ENCODE peak calls at places on chromosomes 16 and 17, in five cellular contexts. O is ovary, Q is A549, Y is transverse colon, U is stomach. I is an unnamed sample. For H3K4me1, the result is how much of the 10 kb centered on the place peaks cover.

GRCh38 chr16:72962347-72962746 is 85.6 kb downstream of the ZFHX3 start:
- DNase-seq in O (no peak), Q (no peak), Y (no peak), U (no peak), I (no peak)

GRCh38 chr16:64654137-64654652 is 467.7 kb downstream of the CDH11 start:
- DNase-seq in O (no peak), Q (no peak), Y (no peak), U (no peak), I (no peak)

GRCh38 chr17:2253362-2253761 is 50.2 kb downstream of the SMG6 start:
- DNase-seq in O (no peak), Q (no peak), Y (no peak), U (no peak), I (no peak)

GRCh38 chr17:269616-270514 is 82.7 kb downstream of the RPH3AL start:
- DNase-seq in O (peak), Q (no peak), Y (no peak), U (no peak), I (no peak)

GRCh38 chr16:48617104-48617503 is 7.1 kb upstream of the N4BP1 start:
- DNase-seq in O (no peak), Q (no peak), Y (no peak), U (no peak), I (no peak)

GRCh38 chr16:525520-526180 is 1.9 kb upstream of the CAPN15 start:
- DNase-seq in O (peak), Q (peak), Y (no peak), U (no peak), I (no peak)

GRCh38 chr17:36722121-36722902 is 120.9 kb downstream of the MRM1 start:
- DNase-seq in O (peak), Q (no peak), Y (peak), U (peak), I (no peak)

GRCh38 chr16:48235058-48235555 is 9.0 kb upstream of the LONP2 start:
- DNase-seq in O (no peak), Q (no peak), Y (no peak), U (no peak), I (no peak)

GRCh38 chr17:74078363-74078762 is 125.1 kb upstream of the RPL38 start:
- DNase-seq in O (no peak), Q (no peak), Y (no peak), U (no peak), I (no peak)

GRCh38 chr17:61490540-61490975 is 38.3 kb downstream of the TBX4 start:
- DNase-seq in O (no peak), Q (peak), Y (no peak), U (peak), I (no peak)

GRCh38 chr16:87955302-87956168 is 4.3 kb downstream of the BANP start:
- DNase-seq in O (no peak), Q (no peak), Y (no peak), U (no peak), I (no peak)

GRCh38 chr16:87954826-87955225 is 3.6 kb downstream of the BANP start:
- DNase-seq in O (no peak), Q (no peak), Y (peak), U (no peak), I (no peak)

GRCh38 chr16:87952751-87953150 is 1.5 kb downstream of the BANP start:
- DNase-seq in O (no peak), Q (no peak), Y (no peak), U (no peak), I (no peak)

GRCh38 chr16:87953308-87954208 is 2.3 kb downstream of the BANP start:
- DNase-seq in O (no peak), Q (no peak), Y (no peak), U (no peak), I (no peak)

GRCh38 chr16:87954361-87954760 is 3.1 kb downstream of the BANP start:
- DNase-seq in O (no peak), Q (no peak), Y (no peak), U (peak), I (no peak)
- H3K4me1 ChIP-seq in O (under half), Q (under half), Y (under half), U (half or more), I (half or more)

GRCh38 chr17:57404073-57404472 is 147.8 kb downstream of the MSI2 start:
- DNase-seq in O (no peak), Q (peak), Y (no peak), U (no peak), I (no peak)
- TF ChIP-seq CTCF in O (no peak), Q (peak), Y (no peak), U (no peak), I (no peak)

GRCh38 chr17:28745052-28745776 is 1.4 kb downstream of the TRAF4 start:
- DNase-seq in O (peak), Q (no peak), Y (peak), U (peak), I (no peak)
- TF ChIP-seq EP300 in O (no peak), Q (no peak), Y (no peak), U (no peak), I (no peak)

GRCh38 chr16:89318430-89318758 is 100.9 kb downstream of the ZNF778 start:
- DNase-seq in O (no peak), Q (no peak), Y (no peak), U (no peak), I (no peak)

GRCh38 chr16:89317729-89318429 is 100.4 kb downstream of the ZNF778 start:
- DNase-seq in O (no peak), Q (no peak), Y (peak), U (no peak), I (no peak)

GRCh38 chr16:89316701-89317100 is 99.2 kb downstream of the ZNF778 start:
- DNase-seq in O (no peak), Q (no peak), Y (no peak), U (no peak), I (no peak)

GRCh38 chr16:89315791-89316581 is 98.5 kb downstream of the ZNF778 start:
- DNase-seq in O (no peak), Q (no peak), Y (peak), U (peak), I (no peak)

DNA sequence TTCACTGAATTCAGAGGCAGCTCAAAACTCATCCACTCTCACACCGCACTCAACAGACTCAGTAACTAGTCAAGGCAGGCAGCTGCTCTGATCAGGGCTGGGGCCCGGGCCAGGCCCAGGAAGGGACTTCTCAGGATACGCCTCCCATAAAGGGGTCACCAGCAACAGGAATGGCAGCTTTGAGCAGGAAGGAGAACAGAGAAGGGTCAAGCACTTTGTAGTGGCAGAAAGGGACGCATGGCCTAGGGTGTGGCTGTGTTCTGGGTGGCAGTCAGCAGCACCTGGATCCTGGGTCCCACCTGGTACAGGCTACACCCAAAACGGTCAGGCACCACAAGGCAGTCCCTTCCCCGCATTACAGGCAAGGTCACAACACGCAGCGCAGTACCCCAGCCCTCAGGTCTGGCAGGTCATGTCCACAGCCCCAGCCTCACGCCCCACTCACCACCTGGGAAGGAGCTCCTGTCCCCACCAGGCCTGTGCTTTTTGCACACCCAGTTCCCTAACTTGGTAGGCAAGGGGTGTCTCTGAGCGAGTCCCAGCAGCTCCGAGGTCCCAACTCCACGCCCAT is 99.7 kb downstream of the ZNF778 start:
- DNase-seq in O (no peak), Q (no peak), Y (peak), U (no peak), I (no peak)
- H3K4me1 ChIP-seq in O (under half), Q (half or more), Y (under half), U (half or more), I (half or more)

DNA sequence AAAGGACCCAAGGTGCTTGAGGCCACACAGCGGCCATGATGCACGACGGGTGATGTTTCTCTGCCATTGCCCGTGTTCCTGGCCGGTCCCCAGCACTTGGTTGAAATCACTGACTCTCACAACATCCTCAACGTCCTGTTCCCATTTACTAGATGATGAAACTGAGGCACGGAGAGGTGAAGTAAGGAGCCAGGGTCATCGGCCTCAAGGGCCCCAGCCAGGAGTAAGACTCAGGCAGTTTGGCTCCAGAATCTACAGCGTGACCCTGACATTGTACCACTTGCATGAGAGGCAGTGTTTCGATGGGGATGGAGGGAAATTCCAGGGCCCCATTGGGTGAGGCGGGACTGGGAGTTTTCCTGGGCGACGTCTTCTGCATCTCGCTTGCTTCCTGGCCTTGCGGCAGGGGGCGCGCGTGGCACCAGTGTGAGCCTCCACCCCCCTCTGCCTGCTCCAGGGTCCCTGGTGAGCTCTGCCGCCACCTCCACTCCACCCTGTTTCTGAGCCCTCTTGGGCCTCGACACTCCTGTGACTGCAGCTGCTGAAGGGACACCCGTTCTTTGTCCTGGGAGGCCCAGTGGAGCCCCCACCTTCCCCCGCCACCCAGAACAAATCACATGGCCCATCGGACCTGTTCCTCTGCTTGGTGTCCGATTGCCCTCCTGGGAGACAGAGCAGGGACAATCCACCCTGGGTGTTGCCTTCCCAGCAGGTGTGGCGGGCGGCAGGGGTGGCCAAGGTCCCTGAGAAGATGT is 133.0 kb upstream of the GSE1 start:
- DNase-seq in O (no peak), Q (peak), Y (peak), U (peak), I (no peak)
- TF ChIP-seq CTCF in O (no peak), Q (peak), Y (peak), U (peak), I (no peak)

GRCh38 chr17:48547839-48548686 is 3.2 kb upstream of the HOXB2 start:
- DNase-seq in O (no peak), Q (no peak), Y (no peak), U (no peak), I (no peak)
- TF ChIP-seq EP300 in O (no peak), Q (no peak), Y (no peak), U (no peak), I (no peak)

DNA sequence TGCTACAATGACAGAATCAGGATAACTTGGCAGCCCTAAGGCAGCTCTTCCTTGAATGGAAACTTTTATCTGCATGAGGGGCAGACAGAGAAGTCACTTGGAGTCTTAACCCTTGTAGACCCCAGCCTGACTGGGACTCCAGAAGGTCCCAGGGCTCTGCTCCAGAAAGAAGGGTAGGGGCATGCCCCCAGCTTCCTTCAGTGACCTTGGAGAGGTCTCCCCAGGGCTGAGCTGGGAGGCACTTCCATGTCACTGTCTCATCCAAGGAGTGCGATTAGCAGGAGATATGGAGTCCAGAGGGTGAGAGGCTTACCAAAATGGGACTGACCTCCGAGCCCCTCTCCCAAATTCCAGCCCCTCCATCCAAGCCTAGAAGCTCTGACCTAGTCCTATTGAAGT is 3.4 kb upstream of the NLRC5 start:
- DNase-seq in O (no peak), Q (no peak), Y (no peak), U (no peak), I (no peak)
- H3K4me1 ChIP-seq in O (under half), Q (under half), Y (under half), U (under half), I (under half)

I was measured in esophagus muscularis mucosa.